ENCODE peak calls at places on chromosomes 6 and 20, in six cellular contexts. V is GM12878, A is H1, H is GM12892, G is K562, D is HepG2. S is an unnamed sample.
A peak's percentile ranks its signal among the peaks of the same experiment; 100 is the strongest.

GRCh38 chr20:37670426-37670825 is 23.4 kb upstream of the CTNNBL1 start:
- DNase-seq in V (no peak), A (no peak), H (no peak), G (no peak), D (no peak), S (no peak)

GRCh38 chr20:14632906-14633305 is 295.5 kb upstream of the FLRT3 start:
- DNase-seq in V (no peak), A (no peak), H (no peak), G (no peak), D (peak; percentile 20), S (no peak)

GRCh38 chr6:110322151-110323003 is 35.8 kb downstream of the METTL24 start:
- DNase-seq in V (no peak), A (no peak), H (no peak), G (no peak), D (no peak), S (no peak)

GRCh38 chr20:35055445-35056276 is 36.9 kb downstream of the TRPC4AP start:
- DNase-seq in V (no peak), A (no peak), H (no peak), G (no peak), D (no peak), S (no peak)

GRCh38 chr20:1987826-1988225 is 6.0 kb downstream of the PDYN start:
- DNase-seq in V (no peak), A (no peak), H (no peak), G (no peak), D (no peak), S (no peak)

GRCh38 chr6:4961322-4962168 is 42.3 kb downstream of the RPP40 start:
- DNase-seq in V (no peak), A (no peak), H (no peak), G (no peak), D (no peak), S (no peak)

GRCh38 chr6:43575772-43576551 is at the start of the genes POLH and XPO5:
- DNase-seq in V (peak; percentile 82), A (peak; percentile 93), H (peak; percentile 93), G (peak; percentile 98), D (peak; percentile 92), S (peak; percentile 95)

GRCh38 chr20:57425150-57426013 is 34.2 kb downstream of the RBM38 start:
- DNase-seq in V (no peak), A (no peak), H (no peak), G (peak; percentile 65), D (no peak), S (peak; percentile 48)

GRCh38 chr20:24309596-24309995 is 159.8 kb upstream of the SYNDIG1 start:
- DNase-seq in V (no peak), A (no peak), H (no peak), G (no peak), D (no peak), S (no peak)

GRCh38 chr20:21315138-21315537 is 12.0 kb downstream of the XRN2 start:
- DNase-seq in V (no peak), A (no peak), H (no peak), G (no peak), D (no peak), S (no peak)

GRCh38 chr20:35806075-35806474 is 34.3 kb downstream of the PHF20 start:
- DNase-seq in V (no peak), A (no peak), H (no peak), G (no peak), D (no peak), S (no peak)

GRCh38 chr6:12291083-12291784 is 1.1 kb downstream of the EDN1 start:
- DNase-seq in V (no peak), A (no peak), H (no peak), G (no peak), D (no peak), S (no peak)

GRCh38 chr6:16367584-16367970 is 129.2 kb downstream of the GMPR start:
- DNase-seq in V (no peak), A (no peak), H (no peak), G (no peak), D (no peak), S (no peak)

GRCh38 chr6:41975276-41975675 is 33.7 kb upstream of the CCND3 start:
- DNase-seq in V (no peak), A (no peak), H (no peak), G (no peak), D (no peak), S (no peak)

GRCh38 chr6:30883743-30884520 is at the start of gene DDR1:
- DNase-seq in V (no peak), A (peak; percentile 76), H (peak; percentile 78), G (peak; percentile 95), D (peak; percentile 38), S (peak; percentile 77)

GRCh38 chr6:13096084-13096483 is 232.3 kb downstream of the TBC1D7 start:
- DNase-seq in V (no peak), A (no peak), H (no peak), G (no peak), D (no peak), S (no peak)

GRCh38 chr20:62387219-62387913 is 463 bp downstream of the RPS21 start:
- DNase-seq in V (no peak), A (no peak), H (no peak), G (peak; percentile 41), D (no peak), S (no peak)

GRCh38 chr20:35709269-35709668 is 10.1 kb downstream of the ROMO1 start:
- DNase-seq in V (no peak), A (no peak), H (no peak), G (no peak), D (no peak), S (no peak)

GRCh38 chr20:11454966-11455799 is 462.5 kb upstream of the BTBD3 start:
- DNase-seq in V (no peak), A (no peak), H (no peak), G (no peak), D (no peak), S (no peak)

GRCh38 chr20:36490191-36490590 is 51.1 kb upstream of the MYL9 start:
- DNase-seq in V (no peak), A (no peak), H (no peak), G (no peak), D (no peak), S (no peak)

GRCh38 chr20:560680-561079 is 17.1 kb upstream of the CSNK2A1 start:
- DNase-seq in V (no peak), A (no peak), H (no peak), G (no peak), D (no peak), S (no peak)

GRCh38 chr6:142462260-142462659 is 160.5 kb downstream of the ADGRG6 start:
- DNase-seq in V (no peak), A (no peak), H (no peak), G (no peak), D (peak; percentile 39), S (no peak)

GRCh38 chr6:169533656-169534421 is 168.0 kb downstream of the WDR27 start:
- DNase-seq in V (no peak), A (no peak), H (no peak), G (no peak), D (no peak), S (no peak)

GRCh38 chr20:46111028-46111835 is 6.9 kb upstream of the CD40 start:
- DNase-seq in V (peak; percentile 75), A (no peak), H (no peak), G (no peak), D (no peak), S (no peak)

GRCh38 chr6:41683460-41684310 is 45.4 kb downstream of the MDFI start:
- DNase-seq in V (no peak), A (peak; percentile 91), H (peak; percentile 96), G (peak; percentile 93), D (peak; percentile 57), S (peak; percentile 98)

GRCh38 chr6:130158548-130158947 is 64.2 kb downstream of the SAMD3 start:
- DNase-seq in V (no peak), A (no peak), H (no peak), G (no peak), D (no peak), S (no peak)
- TF ChIP-seq TAF1 in V (no peak), A (no peak), H (no peak), G (no peak), D (no peak), S (no peak)

GRCh38 chr6:15077964-15078363 is 167.9 kb upstream of the JARID2 start:
- DNase-seq in V (no peak), A (peak; percentile 79), H (no peak), G (no peak), D (no peak), S (no peak)

GRCh38 chr6:15081437-15081836 is 164.4 kb upstream of the JARID2 start:
- DNase-seq in V (no peak), A (no peak), H (no peak), G (peak; percentile 50), D (no peak), S (no peak)

GRCh38 chr6:15077006-15077405 is 168.9 kb upstream of the JARID2 start:
- DNase-seq in V (no peak), A (no peak), H (no peak), G (no peak), D (no peak), S (no peak)

GRCh38 chr6:15080895-15081294 is 165.0 kb upstream of the JARID2 start:
- DNase-seq in V (no peak), A (no peak), H (no peak), G (no peak), D (no peak), S (no peak)

GRCh38 chr6:15079288-15079817 is 166.5 kb upstream of the JARID2 start:
- DNase-seq in V (no peak), A (no peak), H (no peak), G (peak; percentile 48), D (peak; percentile 46), S (no peak)
- TF ChIP-seq POLR2A in V (no peak), A (no peak), H (no peak), G (no peak), D (no peak), S (no peak)

GRCh38 chr6:32967151-32968091 is 973 bp upstream of the BRD2 start:
- DNase-seq in V (no peak), A (peak; percentile 44), H (no peak), G (peak; percentile 47), D (peak; percentile 87), S (no peak)

GRCh38 chr6:32968093-32968769 is at the start of gene BRD2:
- DNase-seq in V (peak; percentile 93), A (peak; percentile 94), H (peak; percentile 80), G (peak; percentile 93), D (peak; percentile 98), S (peak; percentile 76)

GRCh38 chr6:32969685-32970412 is 1.5 kb downstream of the BRD2 start:
- DNase-seq in V (no peak), A (no peak), H (no peak), G (peak; percentile 40), D (peak; percentile 83), S (no peak)

GRCh38 chr6:32970413-32971244 is 2.2 kb downstream of the BRD2 start:
- DNase-seq in V (peak; percentile 61), A (peak; percentile 87), H (peak; percentile 65), G (peak; percentile 68), D (peak; percentile 77), S (peak; percentile 45)

GRCh38 chr6:32968770-32969684 is 633 bp downstream of the BRD2 start:
- DNase-seq in V (no peak), A (peak; percentile 87), H (peak; percentile 71), G (peak; percentile 90), D (peak; percentile 95), S (peak; percentile 57)
- TF ChIP-seq POLR2AphosphoS5 in V (peak; percentile 91), A (peak; percentile 97), H (peak; percentile 60), G (peak; percentile 47), D (peak; percentile 79), S (peak; percentile 75)

DNA sequence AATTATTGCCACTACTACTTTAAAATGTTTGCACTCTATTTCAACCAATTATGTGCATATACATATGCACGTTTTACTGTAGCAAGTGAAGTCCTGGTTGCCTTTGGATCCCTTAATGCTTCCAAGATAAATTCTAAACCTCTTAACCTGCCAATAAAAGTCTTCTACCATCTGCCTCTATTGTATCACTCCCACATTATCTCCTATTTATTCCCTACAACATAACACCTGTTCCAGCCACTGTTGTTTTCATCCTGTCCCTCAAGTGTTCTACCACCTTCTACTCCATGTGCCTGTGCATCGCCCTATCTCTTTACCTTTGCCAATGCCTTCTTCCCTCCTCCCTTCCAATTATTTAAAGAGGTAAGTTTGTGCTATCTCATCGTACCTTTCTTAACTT is 499.0 kb upstream of the RNF217 start:
- DNase-seq in V (no peak), A (no peak), H (no peak), G (no peak), D (no peak), S (no peak)
- TF ChIP-seq TAF1 in V (no peak), A (no peak), H (no peak), G (no peak), D (no peak), S (no peak)

S was measured in GM12891.